ENCODE peak calls at places on chromosomes 7 and 10, in six cellular contexts. H is prostate gland, S is HCT116, U is pancreas, F is tibial artery, J is fibroblast of lung. G is an unnamed sample.

GRCh38 chr10:43827853-43828252 is 179.2 kb upstream of the ZNF32 start:
- DNase-seq in H (no peak), S (no peak), U (no peak), F (no peak), J (no peak), G (no peak)

GRCh38 chr10:74982634-74982982 is 128.8 kb upstream of the SAMD8 start:
- DNase-seq in H (no peak), S (no peak), U (no peak), F (no peak), J (no peak), G (no peak)

GRCh38 chr7:27245798-27246691 is 3.4 kb downstream of the EVX1 start:
- DNase-seq in H (no peak), S (no peak), U (no peak), F (no peak), J (no peak), G (no peak)

GRCh38 chr7:23346316-23346715 is 47.2 kb downstream of the MALSU1 start:
- DNase-seq in H (no peak), S (no peak), U (no peak), F (no peak), J (no peak), G (no peak)

GRCh38 chr7:1664711-1665591 is 5.1 kb upstream of the ELFN1 start:
- DNase-seq in H (peak; percentile 39), S (peak; percentile 18), U (peak; percentile 40), F (peak; percentile 39), J (peak; percentile 52), G (peak; percentile 92)

GRCh38 chr10:73186266-73186665 is 18.3 kb downstream of the FAM149B1 start:
- DNase-seq in H (no peak), S (no peak), U (no peak), F (no peak), J (no peak), G (no peak)

GRCh38 chr7:77244222-77244934 is 44.8 kb upstream of the FGL2 start:
- DNase-seq in H (no peak), S (no peak), U (no peak), F (no peak), J (no peak), G (no peak)

GRCh38 chr10:86647773-86648705 is 6.3 kb upstream of the OPN4 start:
- DNase-seq in H (no peak), S (no peak), U (no peak), F (peak; percentile 18), J (peak; percentile 39), G (no peak)

GRCh38 chr7:157006829-157007469 is 3.5 kb downstream of the MNX1 start:
- DNase-seq in H (no peak), S (no peak), U (no peak), F (no peak), J (no peak), G (no peak)

GRCh38 chr7:120030871-120031270 is 242.1 kb upstream of the KCND2 start:
- DNase-seq in H (no peak), S (no peak), U (no peak), F (no peak), J (no peak), G (no peak)

GRCh38 chr7:5643280-5643679 is 138.2 kb downstream of the RNF216 start:
- DNase-seq in H (no peak), S (no peak), U (no peak), F (peak; percentile 58), J (no peak), G (peak; percentile 71)

GRCh38 chr7:129855234-129855673 is 97.5 kb downstream of the UBE2H start:
- DNase-seq in H (no peak), S (no peak), U (no peak), F (no peak), J (peak; percentile 97), G (no peak)

GRCh38 chr7:87628780-87629569 is 777 bp downstream of the RUNDC3B start:
- DNase-seq in H (peak; percentile 9), S (peak; percentile 39), U (no peak), F (no peak), J (peak; percentile 15), G (peak; percentile 20)

GRCh38 chr10:102764340-102765257 is 20.9 kb downstream of the WBP1L start:
- DNase-seq in H (peak; percentile 46), S (no peak), U (no peak), F (no peak), J (no peak), G (no peak)

GRCh38 chr7:95376632-95377380 is 19.4 kb downstream of the PON3 start:
- DNase-seq in H (no peak), S (no peak), U (no peak), F (no peak), J (no peak), G (no peak)

GRCh38 chr10:64011871-64012714 is 490.9 kb downstream of the REEP3 start:
- DNase-seq in H (no peak), S (no peak), U (no peak), F (no peak), J (no peak), G (no peak)

GRCh38 chr10:130656582-130657133 is 520.5 kb downstream of the GLRX3 start:
- DNase-seq in H (no peak), S (no peak), U (no peak), F (no peak), J (no peak), G (no peak)

GRCh38 chr10:28505359-28505959 is 27.5 kb upstream of the WAC start:
- DNase-seq in H (no peak), S (no peak), U (no peak), F (no peak), J (no peak), G (no peak)

GRCh38 chr7:45638916-45639315 is 64.7 kb downstream of the ADCY1 start:
- DNase-seq in H (no peak), S (no peak), U (peak; percentile 49), F (no peak), J (no peak), G (no peak)

DNA sequence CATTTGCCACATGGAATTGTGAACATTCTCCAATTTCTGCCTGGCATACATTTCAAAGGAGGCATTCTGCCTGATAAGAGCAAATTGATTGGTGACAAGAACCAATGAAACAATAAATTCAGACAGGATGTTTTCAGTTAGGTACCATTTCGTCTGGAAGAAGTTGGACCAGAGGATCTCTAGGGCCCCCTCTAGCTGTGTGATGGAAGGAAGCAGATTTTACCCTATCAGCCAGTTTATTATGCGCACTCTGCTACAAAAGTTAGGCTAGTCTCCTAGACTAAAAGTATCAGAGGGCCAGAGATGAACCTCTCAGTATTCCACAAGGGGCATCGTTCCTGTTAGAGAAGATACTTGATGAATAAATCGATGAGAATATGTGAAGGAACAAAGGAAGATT is 118.0 kb downstream of the BUB3 start:
- DNase-seq in H (no peak), S (no peak), U (no peak), F (no peak), J (no peak), G (no peak)
- TF ChIP-seq CTCF in H (no peak), S (no peak), U (no peak), F (no peak), J (no peak), G (no peak)

GRCh38 chr10:83960125-83960524 is 179.2 kb upstream of the GHITM start:
- DNase-seq in H (no peak), S (no peak), U (no peak), F (no peak), J (no peak), G (no peak)

GRCh38 chr10:83963446-83963845 is 175.9 kb upstream of the GHITM start:
- DNase-seq in H (no peak), S (no peak), U (no peak), F (no peak), J (no peak), G (no peak)

GRCh38 chr10:83968052-83968451 is 171.3 kb upstream of the GHITM start:
- DNase-seq in H (no peak), S (no peak), U (no peak), F (no peak), J (no peak), G (no peak)

GRCh38 chr10:83961620-83962019 is 177.7 kb upstream of the GHITM start:
- DNase-seq in H (no peak), S (no peak), U (no peak), F (no peak), J (peak; percentile 3), G (no peak)

DNA sequence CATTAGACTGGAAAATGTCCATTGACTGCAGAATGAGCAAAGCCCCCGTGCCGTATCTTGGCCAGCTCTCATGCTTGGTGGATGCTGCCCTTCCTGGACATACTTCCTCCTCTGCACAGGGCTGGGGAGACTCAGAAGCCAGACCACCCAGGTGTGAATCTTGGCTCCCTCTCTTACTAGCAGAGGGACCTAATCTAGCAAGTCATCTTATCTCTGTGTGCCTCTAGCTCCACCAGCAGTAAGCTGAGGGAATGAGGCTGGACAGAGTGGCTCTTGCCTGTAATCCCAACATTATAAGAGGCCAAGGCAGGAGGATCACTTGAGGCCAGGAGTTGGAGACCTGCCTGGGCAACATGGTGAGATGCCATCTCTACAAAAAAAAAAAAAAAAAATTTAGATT is 173.8 kb upstream of the GHITM start:
- DNase-seq in H (no peak), S (no peak), U (no peak), F (no peak), J (no peak), G (no peak)
- TF ChIP-seq CTCF in H (no peak), S (no peak), U (no peak), F (no peak), J (no peak), G (no peak)

GRCh38 chr7:132393789-132394261 is 182.4 kb downstream of the PLXNA4 start:
- DNase-seq in H (no peak), S (no peak), U (peak; percentile 15), F (peak; percentile 76), J (peak; percentile 54), G (no peak)

GRCh38 chr7:132392713-132393112 is 183.6 kb downstream of the PLXNA4 start:
- DNase-seq in H (no peak), S (no peak), U (no peak), F (no peak), J (no peak), G (no peak)

GRCh38 chr7:132390705-132391104 is 185.6 kb downstream of the PLXNA4 start:
- DNase-seq in H (no peak), S (no peak), U (no peak), F (no peak), J (peak; percentile 94), G (no peak)

GRCh38 chr7:132395375-132395774 is 180.9 kb downstream of the PLXNA4 start:
- DNase-seq in H (no peak), S (no peak), U (no peak), F (no peak), J (no peak), G (no peak)

DNA sequence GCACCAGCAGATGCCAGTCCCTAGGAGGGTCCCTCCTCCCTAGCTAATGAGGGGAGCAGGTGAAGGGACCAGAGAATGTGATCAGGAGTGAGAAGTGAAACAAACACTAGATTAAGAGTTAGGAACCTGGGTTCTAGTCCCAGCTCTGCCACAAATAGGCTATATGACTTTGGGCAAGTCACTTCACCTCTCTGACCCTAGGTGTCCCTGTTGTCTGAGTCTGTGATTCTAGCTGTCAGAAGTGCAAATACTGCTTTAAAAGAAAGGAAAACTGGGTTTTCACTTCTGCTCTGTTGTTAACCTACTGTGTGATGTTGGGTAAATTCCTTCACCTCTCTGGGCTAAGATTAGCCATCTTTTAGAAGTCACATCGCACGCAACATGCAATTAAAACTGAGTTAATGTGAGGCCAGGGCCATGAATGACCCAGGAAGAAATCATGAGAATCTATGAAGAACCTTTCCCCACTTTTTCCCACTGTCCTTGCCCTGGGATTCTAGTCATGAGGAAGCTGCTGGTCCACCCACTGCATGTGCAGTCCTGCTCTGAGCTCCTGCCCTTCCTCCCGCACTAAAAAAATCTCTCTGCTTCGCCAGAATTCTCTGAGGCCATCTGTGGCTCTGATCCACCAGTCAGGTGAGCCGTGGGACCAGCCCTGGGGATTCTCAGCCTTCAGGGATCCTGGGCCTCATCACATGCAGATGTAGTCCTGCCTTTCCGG is 181.8 kb downstream of the PLXNA4 start:
- DNase-seq in H (no peak), S (peak; percentile 2), U (no peak), F (no peak), J (no peak), G (no peak)
- TF ChIP-seq CTCF in H (no peak), S (no peak), U (no peak), F (no peak), J (no peak), G (no peak)

GRCh38 chr10:127569210-127569609 is 20.1 kb downstream of the NPS start:
- DNase-seq in H (no peak), S (no peak), U (no peak), F (no peak), J (no peak), G (no peak)
- TF ChIP-seq CTCF in H (no peak), S (no peak), U (no peak), F (no peak), J (no peak), G (no peak)

G was measured in endothelial cell.